ENCODE peak calls at places on chromosomes 5 and 9, in four cellular contexts. M, Q, F and T are unnamed samples.

GRCh38 chr9:131737426-131737825 is 2.5 kb downstream of the RAPGEF1 start:
- DNase-seq in F (no peak), Q (no peak), M (no peak), T (no peak)

GRCh38 chr9:124016152-124017063 is 4.8 kb downstream of the LHX2 start:
- DNase-seq in F (peak; percentile 58), Q (no peak), M (no peak), T (no peak)

GRCh38 chr5:81850494-81850893 is 99.6 kb upstream of the SSBP2 start:
- DNase-seq in M (no peak), Q (no peak), F (no peak), T (peak; percentile 21)

GRCh38 chr5:136769093-136769492 is 403.7 kb upstream of the TRPC7 start:
- DNase-seq in Q (no peak), F (no peak), M (no peak), T (no peak)

GRCh38 chr5:178421699-178422399 is 168.3 kb downstream of the COL23A1 start:
- DNase-seq in F (no peak), Q (no peak), M (no peak), T (no peak)

GRCh38 chr9:75457474-75458011 is 369.2 kb downstream of the OSTF1 start:
- DNase-seq in Q (no peak), F (no peak), M (no peak), T (no peak)

GRCh38 chr5:134139377-134139851 is 24.9 kb downstream of the TCF7 start:
- DNase-seq in Q (no peak), M (no peak), F (no peak), T (no peak)

GRCh38 chr5:140372971-140373487 is 13.0 kb downstream of the SLC4A9 start:
- DNase-seq in Q (peak; percentile 52), M (peak; percentile 77), F (peak; percentile 86), T (peak; percentile 75)

GRCh38 chr5:44603496-44604272 is 205.1 kb upstream of the MRPS30 start:
- DNase-seq in Q (no peak), M (no peak), F (peak; percentile 30), T (peak; percentile 12)

GRCh38 chr9:136013116-136013515 is 51.9 kb upstream of the UBAC1 start:
- DNase-seq in M (no peak), F (no peak), Q (no peak), T (no peak)

GRCh38 chr5:160118349-160119141 is 705 bp downstream of the PWWP2A start:
- DNase-seq in Q (no peak), M (peak; percentile 31), F (no peak), T (peak; percentile 38)

GRCh38 chr5:43215073-43215631 is 23.1 kb downstream of the NIM1K start:
- DNase-seq in M (no peak), Q (no peak), F (no peak), T (no peak)

GRCh38 chr9:132249123-132249522 is 87.3 kb downstream of the NTNG2 start:
- DNase-seq in M (no peak), F (no peak), Q (no peak), T (no peak)

GRCh38 chr9:132268725-132269352 is 85.9 kb downstream of the SETX start:
- DNase-seq in M (peak; percentile 69), F (peak; percentile 74), Q (no peak), T (peak; percentile 65)

GRCh38 chr5:75461679-75462078 is 49.8 kb downstream of the CERT1 start:
- DNase-seq in F (no peak), Q (no peak), M (peak; percentile 17), T (peak; percentile 16)

GRCh38 chr9:88991066-88992030 is at the start of gene S1PR3:
- DNase-seq in F (peak; percentile 89), M (peak; percentile 54), Q (no peak), T (peak; percentile 62)

GRCh38 chr5:116453920-116454319 is 120.7 kb downstream of the SEMA6A start:
- DNase-seq in M (no peak), Q (no peak), F (no peak), T (no peak)

GRCh38 chr9:18437315-18438200 is 36.4 kb upstream of the ADAMTSL1 start:
- DNase-seq in F (peak; percentile 20), M (peak; percentile 82), Q (peak; percentile 36), T (peak; percentile 57)

GRCh38 chr5:37496902-37497445 is 117.9 kb downstream of the WDR70 start:
- DNase-seq in F (no peak), M (no peak), Q (no peak), T (no peak)

GRCh38 chr5:74766887-74767578 is at the start of the genes GFM2 and NSA2:
- DNase-seq in F (peak; percentile 97), Q (peak; percentile 88), M (peak; percentile 96), T (peak; percentile 96)

GRCh38 chr5:93887678-93888077 is 146.3 kb upstream of the POU5F2 start:
- DNase-seq in Q (no peak), M (no peak), F (no peak), T (no peak)

GRCh38 chr5:68116408-68116807 is 99.1 kb upstream of the PIK3R1 start:
- DNase-seq in Q (no peak), F (no peak), M (no peak), T (no peak)

GRCh38 chr5:67350600-67351315 is 154.2 kb upstream of the CD180 start:
- DNase-seq in F (no peak), M (peak; percentile 36), Q (peak; percentile 29), T (no peak)

GRCh38 chr9:94908041-94908563 is 181.6 kb downstream of the AOPEP start:
- DNase-seq in M (no peak), Q (no peak), F (no peak), T (peak; percentile 75)

GRCh38 chr5:73236541-73237128 is 63.6 kb downstream of the TMEM174 start:
- DNase-seq in M (no peak), Q (peak; percentile 24), F (no peak), T (no peak)

GRCh38 chr5:16808936-16809815 is 126.9 kb downstream of the MYO10 start:
- DNase-seq in Q (no peak), F (no peak), M (no peak), T (no peak)

GRCh38 chr5:145483211-145483610 is 351.9 kb downstream of the PRELID2 start:
- DNase-seq in F (no peak), Q (no peak), M (peak; percentile 52), T (peak; percentile 42)

GRCh38 chr5:76271836-76272235 is 131.2 kb upstream of the IQGAP2 start:
- DNase-seq in M (no peak), F (no peak), Q (no peak), T (no peak)

GRCh38 chr9:33137271-33137670 is 29.9 kb downstream of the B4GALT1 start:
- DNase-seq in M (no peak), Q (no peak), F (no peak), T (no peak)

GRCh38 chr5:98308960-98309359 is 464.5 kb upstream of the RGMB start:
- DNase-seq in M (peak; percentile 88), Q (no peak), F (no peak), T (peak; percentile 12)

GRCh38 chr9:7976167-7976755 is 176.7 kb upstream of the DMAC1 start:
- DNase-seq in F (no peak), Q (no peak), M (no peak), T (no peak)

GRCh38 chr5:52915176-52915875 is 73.8 kb upstream of the ITGA2 start:
- DNase-seq in F (peak; percentile 66), Q (peak; percentile 59), M (peak; percentile 85), T (peak; percentile 85)

GRCh38 chr5:4868140-4868735 is 271.9 kb upstream of the ADAMTS16 start:
- DNase-seq in Q (peak; percentile 7), M (peak; percentile 31), F (peak; percentile 79), T (peak; percentile 7)

GRCh38 chr5:38640012-38640395 is 83.6 kb upstream of the LIFR start:
- DNase-seq in Q (no peak), F (no peak), M (no peak), T (peak; percentile 59)